ENCODE peak calls at places on chromosomes 13 and 19, in six cellular contexts. One of them, this sample, is unnamed.

GRCh38 chr19:13964776-13965175 is 12.5 kb downstream of the DCAF15 start:
- DNase-seq in H1: no peak
- DNase-seq in mesenchymal stem cell: peak
- DNase-seq in H9: no peak
- DNase-seq in neuronal stem cell: no peak
- DNase-seq in trophoblast cell: no peak
- DNase-seq in this sample: peak

GRCh38 chr13:48621056-48621455 is 32.7 kb upstream of the CYSLTR2 start:
- DNase-seq in neuronal stem cell: no peak
- DNase-seq in mesenchymal stem cell: peak
- DNase-seq in H9: no peak
- DNase-seq in H1: no peak
- DNase-seq in trophoblast cell: no peak
- DNase-seq in this sample: no peak

GRCh38 chr13:27006519-27007161 is 165.0 kb downstream of the USP12 start:
- DNase-seq in trophoblast cell: no peak
- DNase-seq in neuronal stem cell: no peak
- DNase-seq in H1: no peak
- DNase-seq in H9: peak
- DNase-seq in mesenchymal stem cell: peak
- DNase-seq in this sample: peak

GRCh38 chr13:41639955-41640780 is 182.8 kb downstream of the RGCC start:
- DNase-seq in neuronal stem cell: no peak
- DNase-seq in trophoblast cell: peak
- DNase-seq in H1: no peak
- DNase-seq in H9: no peak
- DNase-seq in mesenchymal stem cell: peak
- DNase-seq in this sample: no peak

GRCh38 chr13:55359067-55359466 is 1781.7 kb upstream of the PRR20A start:
- DNase-seq in H1: no peak
- DNase-seq in mesenchymal stem cell: no peak
- DNase-seq in trophoblast cell: no peak
- DNase-seq in H9: no peak
- DNase-seq in neuronal stem cell: no peak
- DNase-seq in this sample: no peak

GRCh38 chr19:994516-994915 is 5.7 kb upstream of the GRIN3B start:
- DNase-seq in H9: no peak
- DNase-seq in trophoblast cell: no peak
- DNase-seq in H1: no peak
- DNase-seq in neuronal stem cell: no peak
- DNase-seq in mesenchymal stem cell: no peak
- DNase-seq in this sample: no peak

GRCh38 chr19:33678796-33679195 is 57.0 kb downstream of the CHST8 start:
- DNase-seq in mesenchymal stem cell: no peak
- DNase-seq in trophoblast cell: no peak
- DNase-seq in neuronal stem cell: no peak
- DNase-seq in H1: no peak
- DNase-seq in H9: no peak
- DNase-seq in this sample: no peak

GRCh38 chr13:110652231-110652730 is 36.9 kb downstream of the NAXD start:
- DNase-seq in H1: no peak
- DNase-seq in mesenchymal stem cell: no peak
- DNase-seq in trophoblast cell: no peak
- DNase-seq in H9: no peak
- DNase-seq in neuronal stem cell: no peak
- DNase-seq in this sample: no peak

GRCh38 chr13:112685856-112686255 is 4.0 kb upstream of the ATP11A start:
- DNase-seq in H1: no peak
- DNase-seq in neuronal stem cell: no peak
- DNase-seq in trophoblast cell: peak
- DNase-seq in mesenchymal stem cell: no peak
- DNase-seq in H9: peak
- DNase-seq in this sample: no peak

GRCh38 chr13:26475176-26476110 is 82.0 kb upstream of the WASF3 start:
- DNase-seq in mesenchymal stem cell: no peak
- DNase-seq in neuronal stem cell: no peak
- DNase-seq in H1: peak
- DNase-seq in trophoblast cell: peak
- DNase-seq in H9: peak
- DNase-seq in this sample: no peak

GRCh38 chr19:1698636-1699035 is 46.2 kb upstream of the TCF3 start:
- DNase-seq in neuronal stem cell: no peak
- DNase-seq in mesenchymal stem cell: no peak
- DNase-seq in H1: no peak
- DNase-seq in trophoblast cell: no peak
- DNase-seq in H9: no peak
- DNase-seq in this sample: no peak

GRCh38 chr19:50046649-50047503 is 21.1 kb downstream of the ZNF473 start:
- DNase-seq in neuronal stem cell: no peak
- DNase-seq in H9: no peak
- DNase-seq in trophoblast cell: peak
- DNase-seq in mesenchymal stem cell: no peak
- DNase-seq in H1: no peak
- DNase-seq in this sample: peak

GRCh38 chr13:93777504-93777903 is 550.9 kb downstream of the GPC6 start:
- DNase-seq in H1: no peak
- DNase-seq in trophoblast cell: no peak
- DNase-seq in neuronal stem cell: no peak
- DNase-seq in mesenchymal stem cell: no peak
- DNase-seq in H9: no peak
- DNase-seq in this sample: no peak

GRCh38 chr13:43698009-43698408 is 88.8 kb downstream of the ENOX1 start:
- DNase-seq in neuronal stem cell: no peak
- DNase-seq in H1: no peak
- DNase-seq in trophoblast cell: no peak
- DNase-seq in mesenchymal stem cell: no peak
- DNase-seq in H9: no peak
- DNase-seq in this sample: no peak

GRCh38 chr19:48963371-48964204 is 1.5 kb upstream of the FTL start:
- DNase-seq in H1: peak
- DNase-seq in trophoblast cell: no peak
- DNase-seq in neuronal stem cell: peak
- DNase-seq in mesenchymal stem cell: peak
- DNase-seq in H9: peak
- DNase-seq in this sample: peak

GRCh38 chr13:86601351-86601750 is 802.1 kb upstream of the SLITRK6 start:
- DNase-seq in neuronal stem cell: no peak
- DNase-seq in H1: no peak
- DNase-seq in mesenchymal stem cell: peak
- DNase-seq in H9: no peak
- DNase-seq in trophoblast cell: no peak
- DNase-seq in this sample: peak

GRCh38 chr13:34587586-34587985 is 354.5 kb upstream of the NBEA start:
- DNase-seq in mesenchymal stem cell: no peak
- DNase-seq in H9: no peak
- DNase-seq in H1: no peak
- DNase-seq in neuronal stem cell: no peak
- DNase-seq in trophoblast cell: no peak
- DNase-seq in this sample: no peak

GRCh38 chr19:19606021-19606420 is 12.5 kb downstream of the PBX4 start:
- DNase-seq in trophoblast cell: peak
- DNase-seq in H9: no peak
- DNase-seq in H1: no peak
- DNase-seq in neuronal stem cell: no peak
- DNase-seq in mesenchymal stem cell: no peak
- DNase-seq in this sample: peak

GRCh38 chr19:35006342-35006998 is 6.3 kb downstream of the GRAMD1A start:
- DNase-seq in neuronal stem cell: no peak
- DNase-seq in trophoblast cell: peak
- DNase-seq in mesenchymal stem cell: peak
- DNase-seq in H1: no peak
- DNase-seq in H9: no peak
- DNase-seq in this sample: peak

GRCh38 chr13:59345316-59345715 is 818.4 kb downstream of the DIAPH3 start:
- DNase-seq in neuronal stem cell: no peak
- DNase-seq in trophoblast cell: no peak
- DNase-seq in H9: no peak
- DNase-seq in H1: no peak
- DNase-seq in mesenchymal stem cell: peak
- DNase-seq in this sample: no peak

GRCh38 chr13:42883771-42884170 is 102.4 kb downstream of the FAM216B start:
- DNase-seq in mesenchymal stem cell: peak
- DNase-seq in neuronal stem cell: peak
- DNase-seq in H1: no peak
- DNase-seq in H9: no peak
- DNase-seq in trophoblast cell: peak
- DNase-seq in this sample: peak

GRCh38 chr13:110506396-110506795 is 55.1 kb downstream of the RAB20 start:
- DNase-seq in neuronal stem cell: no peak
- DNase-seq in H9: no peak
- DNase-seq in trophoblast cell: no peak
- DNase-seq in H1: no peak
- DNase-seq in mesenchymal stem cell: no peak
- DNase-seq in this sample: no peak

GRCh38 chr13:31476753-31477152 is 262.6 kb upstream of the RXFP2 start:
- DNase-seq in mesenchymal stem cell: peak
- DNase-seq in H9: no peak
- DNase-seq in trophoblast cell: no peak
- DNase-seq in neuronal stem cell: no peak
- DNase-seq in H1: no peak
- DNase-seq in this sample: no peak

GRCh38 chr19:33868821-33869412 is 72.2 kb downstream of the KCTD15 start:
- DNase-seq in mesenchymal stem cell: no peak
- DNase-seq in trophoblast cell: no peak
- DNase-seq in neuronal stem cell: no peak
- DNase-seq in H9: peak
- DNase-seq in H1: no peak
- DNase-seq in this sample: no peak

GRCh38 chr13:67023088-67023893 is 206.8 kb downstream of the PCDH9 start:
- DNase-seq in mesenchymal stem cell: peak
- DNase-seq in H9: peak
- DNase-seq in trophoblast cell: no peak
- DNase-seq in neuronal stem cell: peak
- DNase-seq in H1: no peak
- DNase-seq in this sample: peak

GRCh38 chr19:14943601-14944000 is 2.3 kb downstream of the OR7C2 start:
- DNase-seq in mesenchymal stem cell: no peak
- DNase-seq in neuronal stem cell: no peak
- DNase-seq in H9: no peak
- DNase-seq in H1: no peak
- DNase-seq in trophoblast cell: peak
- DNase-seq in this sample: no peak

GRCh38 chr19:4161415-4162077 is 8.1 kb downstream of the CREB3L3 start:
- DNase-seq in H9: no peak
- DNase-seq in neuronal stem cell: no peak
- DNase-seq in trophoblast cell: no peak
- DNase-seq in H1: no peak
- DNase-seq in mesenchymal stem cell: no peak
- DNase-seq in this sample: no peak
- H3K14ac ChIP-seq in H9: no peak
- H3K14ac ChIP-seq in neuronal stem cell: no peak
- H3K14ac ChIP-seq in trophoblast cell: no peak
- H3K14ac ChIP-seq in H1: no peak
- H3K14ac ChIP-seq in mesenchymal stem cell: no peak
- H3K14ac ChIP-seq in this sample: no peak

GRCh38 chr19:39499932-39500331 is 1.2 kb downstream of the DLL3 start:
- DNase-seq in trophoblast cell: no peak
- DNase-seq in H9: no peak
- DNase-seq in H1: no peak
- DNase-seq in neuronal stem cell: no peak
- DNase-seq in mesenchymal stem cell: no peak
- DNase-seq in this sample: no peak

GRCh38 chr19:39500543-39500942 is 1.8 kb downstream of the DLL3 start:
- DNase-seq in neuronal stem cell: no peak
- DNase-seq in mesenchymal stem cell: no peak
- DNase-seq in trophoblast cell: no peak
- DNase-seq in H9: no peak
- DNase-seq in H1: no peak
- DNase-seq in this sample: no peak

GRCh38 chr19:39501340-39501739 is 2.6 kb downstream of the DLL3 start:
- DNase-seq in mesenchymal stem cell: no peak
- DNase-seq in H1: no peak
- DNase-seq in neuronal stem cell: no peak
- DNase-seq in trophoblast cell: no peak
- DNase-seq in H9: no peak
- DNase-seq in this sample: no peak

GRCh38 chr19:39499082-39499642 is 415 bp downstream of the DLL3 start:
- DNase-seq in neuronal stem cell: no peak
- DNase-seq in H9: peak
- DNase-seq in H1: no peak
- DNase-seq in mesenchymal stem cell: peak
- DNase-seq in trophoblast cell: no peak
- DNase-seq in this sample: no peak

GRCh38 chr19:39502640-39503417 is 4.1 kb downstream of the DLL3 start:
- DNase-seq in trophoblast cell: peak
- DNase-seq in H9: peak
- DNase-seq in H1: no peak
- DNase-seq in mesenchymal stem cell: peak
- DNase-seq in neuronal stem cell: peak
- DNase-seq in this sample: peak
- H3K14ac ChIP-seq in trophoblast cell: no peak
- H3K14ac ChIP-seq in H9: no peak
- H3K14ac ChIP-seq in H1: no peak
- H3K14ac ChIP-seq in mesenchymal stem cell: no peak
- H3K14ac ChIP-seq in neuronal stem cell: no peak
- H3K14ac ChIP-seq in this sample: no peak

DNA sequence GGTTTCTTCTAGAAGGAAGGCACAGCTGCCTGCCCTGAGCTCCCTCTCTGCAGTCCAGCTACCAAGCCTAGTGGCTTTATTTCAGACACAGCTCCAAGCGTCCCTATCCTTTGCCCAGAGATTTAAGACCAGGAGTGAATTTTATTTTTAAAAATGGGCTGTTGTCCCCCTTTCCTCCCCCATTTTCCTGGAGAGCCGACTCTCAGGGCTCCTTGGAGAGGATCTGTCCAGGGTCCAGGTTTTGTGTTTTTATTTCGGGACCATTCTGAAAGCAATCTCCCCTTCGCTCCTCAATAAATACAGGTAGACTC is 4.4 kb downstream of the SERTAD1 start:
- DNase-seq in H9: no peak
- DNase-seq in H1: no peak
- DNase-seq in neuronal stem cell: no peak
- DNase-seq in trophoblast cell: no peak
- DNase-seq in mesenchymal stem cell: no peak
- DNase-seq in this sample: no peak
- H3K14ac ChIP-seq in H9: no peak
- H3K14ac ChIP-seq in H1: no peak
- H3K14ac ChIP-seq in neuronal stem cell: no peak
- H3K14ac ChIP-seq in trophoblast cell: no peak
- H3K14ac ChIP-seq in mesenchymal stem cell: no peak
- H3K14ac ChIP-seq in this sample: peak

DNA sequence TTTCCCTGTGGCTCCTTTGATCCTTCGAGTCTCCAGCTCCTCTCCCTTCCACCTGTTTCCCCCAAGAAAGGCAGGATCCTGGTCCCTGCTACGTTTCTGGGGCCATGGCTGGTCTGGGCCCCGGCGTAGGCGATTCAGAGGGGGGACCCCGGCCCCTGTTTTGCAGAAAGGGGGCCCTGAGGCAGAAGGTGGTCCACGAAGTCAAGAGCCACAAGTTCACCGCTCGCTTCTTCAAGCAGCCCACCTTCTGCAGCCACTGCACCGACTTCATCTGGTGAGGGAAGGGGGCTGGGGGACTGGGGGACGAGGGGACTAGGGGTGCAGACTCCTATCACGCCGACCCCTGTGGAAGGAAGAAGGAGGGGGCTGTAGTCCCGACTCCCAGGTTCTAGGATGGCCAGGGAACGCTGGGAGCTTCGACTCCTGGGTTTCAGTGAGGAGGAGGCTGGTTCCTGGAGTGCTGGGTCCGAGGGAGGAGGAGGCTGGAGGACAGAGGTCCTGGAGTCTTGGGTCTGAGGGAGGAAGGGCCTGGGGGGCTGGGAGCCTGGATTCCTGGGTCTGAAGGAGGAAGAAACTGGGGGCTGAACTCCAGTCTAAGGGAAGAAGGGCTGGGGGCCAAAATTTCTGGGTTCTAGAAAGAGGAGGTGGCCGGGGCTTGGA is 524 bp downstream of the PRKCG start:
- DNase-seq in neuronal stem cell: no peak
- DNase-seq in trophoblast cell: no peak
- DNase-seq in H1: no peak
- DNase-seq in mesenchymal stem cell: no peak
- DNase-seq in H9: no peak
- DNase-seq in this sample: no peak
- H3K14ac ChIP-seq in neuronal stem cell: no peak
- H3K14ac ChIP-seq in trophoblast cell: no peak
- H3K14ac ChIP-seq in H1: no peak
- H3K14ac ChIP-seq in mesenchymal stem cell: no peak
- H3K14ac ChIP-seq in H9: peak
- H3K14ac ChIP-seq in this sample: no peak